ENCODE peak calls at places on chromosomes 4 and X, in four cellular contexts. One of them, this sample, is unnamed.

GRCh38 chr4:13918110-13918509 is 290.6 kb upstream of the BOD1L1 start:
- DNase-seq in heart left ventricle: peak
- DNase-seq in tibial nerve: peak
- DNase-seq in pancreas: peak
- DNase-seq in this sample: no peak

GRCh38 chr4:79340568-79340967 is 14.7 kb upstream of the NAA11 start:
- DNase-seq in pancreas: no peak
- DNase-seq in tibial nerve: no peak
- DNase-seq in heart left ventricle: no peak
- DNase-seq in this sample: no peak

GRCh38 chr4:185624248-185624568 is 88.9 kb upstream of the PDLIM3 start:
- DNase-seq in pancreas: no peak
- DNase-seq in tibial nerve: no peak
- DNase-seq in heart left ventricle: no peak
- DNase-seq in this sample: no peak

GRCh38 chr4:188147176-188147575 is 7.9 kb downstream of the TRIML1 start:
- DNase-seq in pancreas: no peak
- DNase-seq in heart left ventricle: no peak
- DNase-seq in tibial nerve: no peak
- DNase-seq in this sample: no peak

GRCh38 chr4:15436515-15436914 is 8.7 kb downstream of the C1QTNF7 start:
- DNase-seq in pancreas: no peak
- DNase-seq in tibial nerve: peak
- DNase-seq in heart left ventricle: no peak
- DNase-seq in this sample: peak

GRCh38 chr4:150722908-150723362 is 141.0 kb downstream of the MAB21L2 start:
- DNase-seq in tibial nerve: peak
- DNase-seq in pancreas: peak
- DNase-seq in heart left ventricle: peak
- DNase-seq in this sample: peak

GRCh38 chr4:140372607-140373327 is 679 bp upstream of the SCOC start:
- DNase-seq in heart left ventricle: no peak
- DNase-seq in pancreas: no peak
- DNase-seq in tibial nerve: no peak
- DNase-seq in this sample: peak

GRCh38 chrX:102978594-102978993 is 41.5 kb downstream of the RAB40AL start:
- DNase-seq in heart left ventricle: no peak
- DNase-seq in pancreas: no peak
- DNase-seq in tibial nerve: no peak
- DNase-seq in this sample: no peak

GRCh38 chr4:76753814-76754213 is 144.1 kb downstream of the SOWAHB start:
- DNase-seq in pancreas: no peak
- DNase-seq in tibial nerve: no peak
- DNase-seq in heart left ventricle: no peak
- DNase-seq in this sample: no peak

GRCh38 chrX:31547816-31548215 is 476.0 kb upstream of the FTHL17 start:
- DNase-seq in pancreas: no peak
- DNase-seq in heart left ventricle: no peak
- DNase-seq in tibial nerve: no peak
- DNase-seq in this sample: no peak
- H3K27ac ChIP-seq in pancreas: no peak
- H3K27ac ChIP-seq in heart left ventricle: no peak
- H3K27ac ChIP-seq in tibial nerve: no peak
- H3K27ac ChIP-seq in this sample: no peak

GRCh38 chrX:28659269-28659668 is 72.0 kb downstream of the IL1RAPL1 start:
- DNase-seq in heart left ventricle: no peak
- DNase-seq in pancreas: no peak
- DNase-seq in tibial nerve: no peak
- DNase-seq in this sample: no peak
- H3K4me3 ChIP-seq in heart left ventricle: no peak
- H3K4me3 ChIP-seq in pancreas: no peak
- H3K4me3 ChIP-seq in tibial nerve: no peak
- H3K4me3 ChIP-seq in this sample: no peak

DNA sequence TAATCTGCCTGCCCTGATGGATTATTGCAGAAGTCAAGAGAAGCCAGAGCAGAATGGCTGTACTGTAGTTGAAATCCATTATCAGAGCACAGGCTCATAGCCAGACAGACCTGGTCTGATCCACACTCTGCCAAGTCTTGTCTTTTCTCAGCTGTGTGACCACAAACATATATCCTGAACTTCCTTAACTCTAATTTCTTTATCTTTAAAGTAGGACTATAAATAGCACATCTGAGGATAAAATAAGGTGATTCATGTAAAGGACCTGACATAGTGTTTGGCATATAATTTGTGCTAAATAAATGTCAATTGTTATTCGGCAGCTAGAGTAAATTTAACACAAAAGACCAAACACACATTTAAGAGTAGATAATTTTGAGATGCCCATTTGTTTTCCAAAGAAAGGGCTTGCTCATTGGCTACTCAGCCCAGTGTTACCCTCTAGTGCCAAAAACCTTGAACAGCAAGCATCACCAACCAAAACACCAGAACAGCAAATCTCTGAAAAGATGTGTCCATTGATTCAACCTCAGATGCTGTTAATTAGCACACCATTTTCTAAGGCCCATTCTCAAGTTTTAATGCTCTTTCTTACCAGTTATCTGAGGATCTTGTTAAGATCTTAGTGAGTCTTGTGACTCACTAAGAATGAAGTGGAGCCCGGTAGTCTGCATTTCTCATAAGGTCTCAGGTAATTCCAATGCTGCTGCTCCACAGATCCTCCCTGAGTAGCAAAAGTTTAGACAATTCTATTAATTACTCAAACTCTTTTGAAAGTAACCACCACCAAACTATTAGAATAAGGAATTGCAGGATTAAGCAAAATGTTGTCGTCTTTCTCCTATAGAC is 108.8 kb downstream of the HHIP start:
- DNase-seq in tibial nerve: no peak
- DNase-seq in heart left ventricle: no peak
- DNase-seq in pancreas: no peak
- DNase-seq in this sample: no peak
- TF ChIP-seq CTCF in tibial nerve: no peak
- TF ChIP-seq CTCF in heart left ventricle: peak
- TF ChIP-seq CTCF in pancreas: peak
- TF ChIP-seq CTCF in this sample: no peak

GRCh38 chrX:68428431-68428830 is 4.9 kb downstream of the OPHN1 start:
- DNase-seq in pancreas: no peak
- DNase-seq in tibial nerve: no peak
- DNase-seq in heart left ventricle: no peak
- DNase-seq in this sample: no peak
- H3K27ac ChIP-seq in pancreas: no peak
- H3K27ac ChIP-seq in tibial nerve: no peak
- H3K27ac ChIP-seq in heart left ventricle: no peak
- H3K27ac ChIP-seq in this sample: no peak

GRCh38 chr4:73343432-73343831 is 60.7 kb upstream of the ALB start:
- DNase-seq in pancreas: no peak
- DNase-seq in tibial nerve: no peak
- DNase-seq in heart left ventricle: no peak
- DNase-seq in this sample: no peak

GRCh38 chr4:73335717-73336116 is 68.4 kb upstream of the ALB start:
- DNase-seq in pancreas: no peak
- DNase-seq in tibial nerve: no peak
- DNase-seq in heart left ventricle: no peak
- DNase-seq in this sample: no peak

GRCh38 chr4:73344106-73344505 is 60.0 kb upstream of the ALB start:
- DNase-seq in tibial nerve: no peak
- DNase-seq in heart left ventricle: no peak
- DNase-seq in pancreas: no peak
- DNase-seq in this sample: no peak

GRCh38 chr4:73345399-73345975 is 58.6 kb upstream of the ALB start:
- DNase-seq in pancreas: no peak
- DNase-seq in tibial nerve: no peak
- DNase-seq in heart left ventricle: no peak
- DNase-seq in this sample: no peak

DNA sequence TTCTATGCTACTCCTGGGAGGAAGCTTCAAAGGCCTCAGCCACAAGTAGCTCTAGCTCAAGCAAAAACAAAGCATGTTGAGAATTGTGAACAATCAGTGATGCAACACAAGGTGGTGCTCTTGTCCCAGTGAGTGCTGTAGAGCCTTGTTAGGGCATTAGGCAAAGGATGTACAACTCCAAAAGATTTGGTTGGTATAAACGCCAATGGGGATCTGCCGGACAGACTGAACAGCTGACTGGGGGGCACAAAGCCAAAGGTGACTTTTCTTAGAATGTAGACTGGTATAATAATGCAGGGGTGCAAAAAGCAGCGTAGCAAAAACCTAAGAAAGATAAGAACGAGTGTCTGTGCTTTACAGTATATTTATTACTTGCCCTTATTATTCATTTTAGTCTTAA is 62.6 kb upstream of the ALB start:
- DNase-seq in tibial nerve: no peak
- DNase-seq in pancreas: peak
- DNase-seq in heart left ventricle: no peak
- DNase-seq in this sample: no peak
- H3K4me3 ChIP-seq in tibial nerve: no peak
- H3K4me3 ChIP-seq in pancreas: no peak
- H3K4me3 ChIP-seq in heart left ventricle: no peak
- H3K4me3 ChIP-seq in this sample: no peak